ENCODE peak calls at places on chromosome X, in six cellular contexts. V is mesenchymal stem cell, T is WERI-Rb-1, I is SK-N-SH, Z is tibial nerve, P is IMR-90. A is an unnamed sample. For H3K36me3, the result is how much of the 10 kb centered on the place peaks cover.

GRCh38 chrX:152637649-152638442 is at the start of gene GABRQ:
- DNase-seq in V (no peak), T (peak), I (peak), Z (no peak), P (no peak), A (peak)

GRCh38 chrX:111492085-111492484 is 19.4 kb upstream of the SERTM2 start:
- DNase-seq in V (peak), T (no peak), I (peak), Z (no peak), P (no peak), A (peak)

GRCh38 chrX:43976216-43976615 is 3.0 kb upstream of the NDP start:
- DNase-seq in V (no peak), T (no peak), I (no peak), Z (no peak), P (no peak), A (no peak)

GRCh38 chrX:48695925-48696300 is 621 bp upstream of the SUV39H1 start:
- DNase-seq in V (no peak), T (peak), I (peak), Z (no peak), P (no peak), A (peak)

GRCh38 chrX:48466696-48467095 is 3.4 kb downstream of the SLC38A5 start:
- DNase-seq in V (no peak), T (peak), I (peak), Z (no peak), P (no peak), A (no peak)

GRCh38 chrX:119685225-119686066 is 7.5 kb downstream of the SEPTIN6 start:
- DNase-seq in V (peak), T (no peak), I (no peak), Z (no peak), P (no peak), A (no peak)

GRCh38 chrX:33434256-33435092 is 223.1 kb upstream of the DMD start:
- DNase-seq in V (peak), T (peak), I (peak), Z (peak), P (peak), A (peak)

GRCh38 chrX:26851981-26852380 is 611.2 kb downstream of the PPP4R3C start:
- DNase-seq in V (peak), T (peak), I (no peak), Z (no peak), P (no peak), A (peak)

GRCh38 chrX:120406638-120407037 is 44.7 kb downstream of the ATP1B4 start:
- DNase-seq in V (no peak), T (no peak), I (no peak), Z (no peak), P (no peak), A (no peak)

GRCh38 chrX:15721911-15722310 is 16.2 kb upstream of the CA5B start:
- DNase-seq in V (no peak), T (no peak), I (no peak), Z (no peak), P (peak), A (no peak)

GRCh38 chrX:153782324-153782723 is 1.5 kb downstream of the SRPK3 start:
- DNase-seq in V (no peak), T (peak), I (no peak), Z (no peak), P (no peak), A (peak)

GRCh38 chrX:116427976-116428375 is 8.4 kb upstream of the SLC6A14 start:
- DNase-seq in V (no peak), T (no peak), I (no peak), Z (no peak), P (no peak), A (no peak)

GRCh38 chrX:39242187-39242586 is 440.9 kb downstream of the MID1IP1 start:
- DNase-seq in V (peak), T (peak), I (peak), Z (no peak), P (no peak), A (peak)

GRCh38 chrX:20217279-20217678 is 49.4 kb downstream of the RPS6KA3 start:
- DNase-seq in V (peak), T (no peak), I (no peak), Z (no peak), P (peak), A (no peak)

GRCh38 chrX:20197641-20198210 is 56.1 kb upstream of the EIF1AX start:
- DNase-seq in V (no peak), T (no peak), I (no peak), Z (no peak), P (peak), A (no peak)

GRCh38 chrX:32804034-32804433 is 407.3 kb downstream of the DMD start:
- DNase-seq in V (no peak), T (no peak), I (no peak), Z (no peak), P (no peak), A (no peak)

GRCh38 chrX:154603438-154604430 is 15.3 kb downstream of the CTAG1B start:
- DNase-seq in V (peak), T (peak), I (no peak), Z (no peak), P (peak), A (peak)

GRCh38 chrX:38803286-38803608 is 2.0 kb downstream of the MID1IP1 start:
- DNase-seq in V (no peak), T (no peak), I (no peak), Z (no peak), P (no peak), A (no peak)

GRCh38 chrX:16222123-16222522 is 54.8 kb downstream of the MAGEB17 start:
- DNase-seq in V (peak), T (no peak), I (no peak), Z (no peak), P (peak), A (no peak)

GRCh38 chrX:27575565-27575964 is 14.6 kb upstream of the DCAF8L2 start:
- DNase-seq in V (no peak), T (no peak), I (no peak), Z (no peak), P (peak), A (no peak)

GRCh38 chrX:1453951-1454785 is 1.5 kb upstream of the ASMTL start:
- DNase-seq in V (peak), T (peak), I (peak), Z (peak), P (peak), A (peak)

GRCh38 chrX:139882299-139882698 is 50.6 kb downstream of the ATP11C start:
- DNase-seq in V (peak), T (no peak), I (no peak), Z (no peak), P (no peak), A (no peak)

DNA sequence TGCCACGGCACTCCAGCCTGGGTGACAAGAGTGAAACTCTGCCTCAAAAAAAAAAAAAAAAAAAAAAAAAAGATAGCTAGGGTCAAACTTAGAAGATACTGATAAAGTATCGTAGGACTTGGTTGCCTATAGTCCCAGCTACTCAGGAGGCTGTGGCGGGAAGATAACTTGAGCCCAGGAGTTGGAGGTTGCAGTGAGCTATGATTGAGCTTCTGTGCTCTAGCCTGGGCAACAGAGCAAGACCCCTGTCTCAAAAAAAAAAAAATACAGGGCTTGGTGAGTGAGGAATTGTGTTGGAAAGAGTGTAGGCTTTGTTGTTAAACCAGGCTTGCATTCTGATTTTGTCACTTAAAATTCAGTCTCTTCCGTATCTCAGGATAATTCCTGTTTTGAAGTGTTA is 6.2 kb downstream of the TAF1 start:
- DNase-seq in V (no peak), T (no peak), I (no peak), Z (no peak), P (no peak), A (no peak)
- H3K36me3 ChIP-seq in V (half or more), T (under half), I (under half), Z (half or more), P (under half), A (half or more)

GRCh38 chrX:102746134-102746584 is 25.6 kb downstream of the GPRASP3 start:
- DNase-seq in V (peak), T (peak), I (peak), Z (no peak), P (no peak), A (no peak)

GRCh38 chrX:102739642-102740041 is 19.1 kb downstream of the GPRASP3 start:
- DNase-seq in V (peak), T (no peak), I (no peak), Z (no peak), P (peak), A (peak)

GRCh38 chrX:102745513-102746133 is 25.1 kb downstream of the GPRASP3 start:
- DNase-seq in V (peak), T (no peak), I (peak), Z (no peak), P (no peak), A (no peak)

GRCh38 chrX:102744307-102744706 is 23.8 kb downstream of the GPRASP3 start:
- DNase-seq in V (no peak), T (no peak), I (no peak), Z (no peak), P (no peak), A (no peak)
- H3K27ac ChIP-seq in V (no peak), T (no peak), I (no peak), Z (no peak), P (no peak), A (no peak)

GRCh38 chrX:40403757-40404156 is 177.0 kb upstream of the ATP6AP2 start:
- DNase-seq in V (no peak), T (no peak), I (no peak), Z (no peak), P (no peak), A (no peak)
- H3K4me3 ChIP-seq in V (no peak), T (no peak), I (no peak), Z (no peak), P (no peak), A (no peak)

GRCh38 chrX:136866337-136867095 is 14.0 kb downstream of the RBMX start:
- DNase-seq in V (no peak), T (no peak), I (no peak), Z (no peak), P (no peak), A (no peak)
- H3K36me3 ChIP-seq in V (half or more), T (half or more), I (under half), Z (half or more), P (under half), A (half or more)

GRCh38 chrX:69314436-69315348 is 149.4 kb upstream of the PJA1 start:
- DNase-seq in V (no peak), T (peak), I (peak), Z (no peak), P (no peak), A (no peak)
- H3K27ac ChIP-seq in V (no peak), T (no peak), I (no peak), Z (no peak), P (no peak), A (no peak)

DNA sequence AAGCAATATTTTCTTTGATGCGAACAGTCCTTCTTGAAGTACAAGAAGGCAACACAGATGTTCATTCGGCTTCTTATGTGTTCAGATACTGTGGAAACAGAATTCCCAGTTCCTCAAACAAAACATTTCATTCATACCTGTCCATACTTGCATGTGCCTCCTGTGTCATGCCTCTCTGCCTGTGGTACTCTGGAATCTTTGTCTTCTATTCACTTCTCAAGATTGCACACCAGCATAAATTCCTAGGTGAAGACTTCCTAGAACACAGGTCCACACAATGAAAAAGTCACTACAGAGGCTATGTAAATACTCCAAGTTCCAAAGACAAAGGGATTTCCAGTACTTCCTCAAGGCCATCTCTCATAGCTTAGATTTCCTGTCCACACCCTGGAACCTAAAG is 367.2 kb downstream of the AFF2 start:
- DNase-seq in V (no peak), T (no peak), I (no peak), Z (no peak), P (no peak), A (no peak)
- H3K4me3 ChIP-seq in V (no peak), T (no peak), I (no peak), Z (no peak), P (no peak), A (no peak)

GRCh38 chrX:129516402-129516801 is 6.9 kb downstream of the SMARCA1 start:
- DNase-seq in V (no peak), T (no peak), I (no peak), Z (no peak), P (no peak), A (no peak)

GRCh38 chrX:129512409-129512808 is 10.9 kb downstream of the SMARCA1 start:
- DNase-seq in V (no peak), T (no peak), I (no peak), Z (no peak), P (no peak), A (no peak)

GRCh38 chrX:129510331-129510730 is 13.0 kb downstream of the SMARCA1 start:
- DNase-seq in V (no peak), T (no peak), I (no peak), Z (no peak), P (no peak), A (no peak)

DNA sequence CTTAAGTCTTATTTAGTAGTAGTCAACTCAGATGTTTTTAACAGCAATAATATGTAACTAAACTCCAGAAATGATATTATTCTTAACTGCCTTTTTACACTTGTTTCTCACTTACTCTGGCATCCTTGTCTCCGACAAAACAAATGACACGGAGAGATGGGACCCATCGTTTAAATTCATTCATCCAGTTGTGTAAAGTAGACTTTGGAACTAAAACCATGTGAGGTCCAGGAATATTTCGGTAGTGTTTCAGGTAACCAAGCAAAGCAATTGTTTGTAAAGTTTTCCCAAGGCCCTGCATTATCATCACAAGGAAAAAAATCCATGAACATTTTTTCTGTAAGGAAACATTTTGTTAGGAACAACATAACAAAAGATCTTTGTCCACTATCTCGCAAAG is 11.6 kb downstream of the SMARCA1 start:
- DNase-seq in V (no peak), T (no peak), I (no peak), Z (no peak), P (no peak), A (no peak)
- H3K36me3 ChIP-seq in V (under half), T (under half), I (under half), Z (under half), P (under half), A (under half)

GRCh38 chrX:107677501-107677901 is 49.2 kb downstream of the PRPS1 start:
- DNase-seq in V (peak), T (no peak), I (no peak), Z (no peak), P (no peak), A (peak)
- H3K27ac ChIP-seq in V (peak), T (peak), I (no peak), Z (peak), P (no peak), A (peak)

A was measured in SJCRH30.